ENCODE peak calls at places on chromosome 20, in five cellular contexts. D is GM23248, U is stomach, P is esophagus squamous epithelium, Q is fibroblast of lung. W is an unnamed sample. For H3K4me1 and H3K36me3, the result is how much of the 10 kb centered on the place peaks cover.

GRCh38 chr20:20785226-20785625 is 72.8 kb upstream of the RALGAPA2 start:
- DNase-seq in Q (no peak), P (no peak), U (no peak), D (no peak), W (no peak)

GRCh38 chr20:48617481-48617880 is 210.3 kb downstream of the PREX1 start:
- DNase-seq in D (no peak), Q (no peak), U (no peak), P (no peak), W (no peak)

GRCh38 chr20:49345538-49345937 is 67.7 kb upstream of the ZNFX1 start:
- DNase-seq in P (no peak), U (no peak), Q (peak), D (peak), W (peak)

GRCh38 chr20:2174067-2174466 is 72.4 kb downstream of the STK35 start:
- DNase-seq in Q (no peak), P (no peak), D (no peak), U (no peak), W (no peak)

GRCh38 chr20:10674684-10675455 is 1.1 kb upstream of the JAG1 start:
- DNase-seq in D (peak), Q (peak), P (no peak), U (peak), W (peak)

GRCh38 chr20:57087102-57087501 is 179.3 kb downstream of the BMP7 start:
- DNase-seq in Q (no peak), P (no peak), U (no peak), D (no peak), W (no peak)

GRCh38 chr20:49916146-49917002 is 1.0 kb upstream of the SPATA2 start:
- DNase-seq in Q (no peak), P (no peak), U (peak), D (peak), W (peak)

GRCh38 chr20:45857836-45858250 is 429 bp downstream of the ZSWIM3 start:
- DNase-seq in U (no peak), P (no peak), Q (no peak), D (peak), W (no peak)

GRCh38 chr20:43571310-43571709 is 12.5 kb downstream of the SGK2 start:
- DNase-seq in P (no peak), U (no peak), Q (no peak), D (no peak), W (no peak)

DNA sequence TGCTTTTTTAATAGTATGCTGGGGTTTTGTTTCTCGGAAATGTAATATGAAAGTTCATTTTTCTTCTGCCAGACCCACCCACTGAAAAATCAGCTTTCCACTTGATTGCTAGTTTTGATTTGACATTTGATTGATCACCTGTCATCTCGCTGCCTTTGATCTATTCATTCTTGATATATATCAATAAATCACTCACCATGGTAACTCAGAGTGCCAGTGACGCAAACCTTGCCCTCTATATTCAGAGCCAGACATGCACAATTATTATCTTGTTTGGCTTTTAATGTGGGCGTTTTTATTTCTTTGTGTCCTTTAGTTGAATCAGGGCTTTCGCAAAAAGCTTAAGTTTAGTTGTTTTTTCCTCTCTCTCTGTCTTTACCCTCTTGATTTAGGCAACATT is 2.0 kb downstream of the TSHZ2 start:
- DNase-seq in U (no peak), P (no peak), Q (no peak), D (peak), W (no peak)
- H3K4me3 ChIP-seq in U (peak), P (peak), Q (no peak), D (peak), W (no peak)

GRCh38 chr20:25290646-25291431 is 43.0 kb downstream of the PYGB start:
- DNase-seq in Q (no peak), D (no peak), U (no peak), P (no peak), W (no peak)
- H3K4me1 ChIP-seq in Q (under half), D (under half), U (under half), P (under half), W (under half)

GRCh38 chr20:38418509-38419204 is 16.5 kb downstream of the SNHG17 start:
- DNase-seq in D (peak), Q (peak), P (no peak), U (peak), W (peak)

GRCh38 chr20:38420232-38421085 is 14.7 kb downstream of the SNHG17 start:
- DNase-seq in U (no peak), P (no peak), D (no peak), Q (no peak), W (no peak)

GRCh38 chr20:38424404-38424803 is 10.7 kb downstream of the SNHG17 start:
- DNase-seq in U (no peak), D (no peak), Q (no peak), P (no peak), W (no peak)

GRCh38 chr20:38423541-38423940 is 11.6 kb downstream of the SNHG17 start:
- DNase-seq in P (no peak), Q (no peak), U (no peak), D (no peak), W (no peak)

GRCh38 chr20:38421915-38422314 is 13.2 kb downstream of the SNHG17 start:
- DNase-seq in U (no peak), Q (no peak), P (no peak), D (no peak), W (no peak)
- H3K36me3 ChIP-seq in U (half or more), Q (under half), P (half or more), D (half or more), W (under half)

GRCh38 chr20:47500554-47500953 is 1.1 kb upstream of the NCOA3 start:
- DNase-seq in Q (no peak), P (no peak), U (no peak), D (peak), W (no peak)
- H3K4me3 ChIP-seq in Q (no peak), P (no peak), U (no peak), D (no peak), W (no peak)

GRCh38 chr20:59351148-59352040 is 51.0 kb downstream of the EDN3 start:
- DNase-seq in Q (no peak), U (no peak), D (no peak), P (no peak), W (no peak)
- H3K4me1 ChIP-seq in Q (under half), U (under half), D (under half), P (under half), W (under half)

DNA sequence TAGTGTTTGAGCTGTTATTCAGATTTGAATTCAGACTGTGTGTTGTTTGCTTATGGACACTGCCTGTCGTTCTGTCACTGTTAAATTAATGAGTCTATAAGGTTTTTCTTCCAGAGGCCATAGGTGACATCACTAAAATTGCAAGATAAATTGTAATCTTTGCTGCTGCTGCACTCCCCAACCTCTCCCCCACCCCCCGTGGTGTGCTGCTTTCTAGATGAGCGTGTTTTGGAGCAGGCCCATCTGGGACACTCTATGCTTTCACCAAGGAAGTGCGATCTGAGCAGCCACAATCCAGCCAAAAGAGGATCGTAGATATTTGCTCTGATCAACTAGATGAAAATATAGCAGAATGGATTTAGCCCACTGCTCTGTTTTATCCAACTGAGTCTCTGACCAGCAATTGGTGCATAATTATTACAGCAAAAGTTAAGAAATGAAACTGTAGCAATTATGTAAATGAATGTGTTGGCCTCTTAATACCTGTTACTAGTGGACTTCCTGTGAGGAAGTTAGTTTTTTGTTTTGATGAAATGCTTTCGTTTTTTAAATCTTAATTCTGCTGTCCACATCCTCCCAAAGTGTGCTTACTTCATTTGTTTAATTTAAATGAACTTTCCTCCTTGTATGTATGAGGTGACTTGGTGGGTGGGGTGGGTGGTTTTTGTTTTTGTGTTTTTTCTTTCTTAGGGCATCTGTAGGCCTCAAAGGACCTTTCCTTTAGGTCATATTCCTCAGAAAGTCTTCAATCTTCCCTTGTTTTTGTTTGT is 58.1 kb downstream of the RPRD1B start:
- DNase-seq in U (no peak), P (no peak), Q (peak), D (no peak), W (no peak)
- H3K36me3 ChIP-seq in U (half or more), P (under half), Q (under half), D (under half), W (under half)

GRCh38 chr20:53657289-53657678 is 63.6 kb upstream of the ZNF217 start:
- DNase-seq in Q (no peak), D (peak), U (no peak), P (no peak), W (no peak)

GRCh38 chr20:53652859-53653520 is 59.4 kb upstream of the ZNF217 start:
- DNase-seq in D (no peak), U (no peak), Q (no peak), P (no peak), W (no peak)

GRCh38 chr20:53656653-53657288 is 63.1 kb upstream of the ZNF217 start:
- DNase-seq in U (no peak), P (no peak), Q (peak), D (peak), W (no peak)

GRCh38 chr20:53655909-53656652 is 62.4 kb upstream of the ZNF217 start:
- DNase-seq in P (no peak), Q (peak), U (no peak), D (peak), W (no peak)

GRCh38 chr20:53654932-53655674 is 61.5 kb upstream of the ZNF217 start:
- DNase-seq in Q (no peak), D (peak), P (no peak), U (peak), W (peak)
- H3K4me3 ChIP-seq in Q (no peak), D (no peak), P (no peak), U (no peak), W (no peak)

GRCh38 chr20:59120919-59121318 is 42.7 kb upstream of the ZNF831 start:
- DNase-seq in Q (no peak), D (no peak), P (no peak), U (no peak), W (no peak)

GRCh38 chr20:59120491-59120890 is 43.1 kb upstream of the ZNF831 start:
- DNase-seq in D (no peak), P (no peak), U (no peak), Q (no peak), W (no peak)

GRCh38 chr20:59122377-59122932 is 41.2 kb upstream of the ZNF831 start:
- DNase-seq in U (no peak), Q (no peak), D (no peak), P (no peak), W (no peak)

GRCh38 chr20:59121714-59122376 is 41.8 kb upstream of the ZNF831 start:
- DNase-seq in D (no peak), P (no peak), U (no peak), Q (no peak), W (no peak)

DNA sequence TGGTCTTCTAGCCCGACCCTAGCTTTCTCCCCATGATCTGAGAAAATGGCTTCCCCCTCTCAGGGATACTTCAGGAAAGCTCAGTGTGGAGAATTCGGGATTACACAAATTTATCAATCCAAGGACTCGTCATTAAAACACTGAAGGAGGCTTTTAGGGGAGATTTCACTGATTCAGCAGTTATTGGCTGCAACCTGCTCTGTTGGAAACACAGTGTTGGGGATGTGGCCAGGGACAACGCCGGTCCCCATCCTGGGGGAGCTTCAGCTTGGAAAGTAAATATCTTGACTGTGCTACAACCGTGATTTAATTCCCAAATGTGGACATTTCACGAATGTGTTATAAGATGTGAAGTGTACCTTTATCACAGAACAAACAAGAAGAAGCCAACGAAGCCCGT is 44.8 kb upstream of the ZNF831 start:
- DNase-seq in D (no peak), U (no peak), P (no peak), Q (no peak), W (peak)
- H3K4me1 ChIP-seq in D (under half), U (under half), P (under half), Q (under half), W (under half)

W was measured in body of pancreas.